ENCODE peak calls at places on chromosomes 12 and 14, in six cellular contexts. Q is kidney tubule cell, V is nucleus accumbens, S is RWPE1, F is GM04504, B is DMS53. C is an unnamed sample.

GRCh38 chr14:76486251-76486743 is 110.4 kb downstream of the ESRRB start:
- DNase-seq in Q (no peak), V (no peak), S (no peak), F (no peak), B (peak), C (no peak)

GRCh38 chr12:21940972-21941521 is at the start of gene ABCC9:
- DNase-seq in Q (peak), V (no peak), S (no peak), F (no peak), B (peak), C (no peak)

GRCh38 chr14:30656190-30656632 is 34.1 kb downstream of the SCFD1 start:
- DNase-seq in Q (peak), V (no peak), S (peak), F (peak), B (peak), C (no peak)

GRCh38 chr12:115147916-115148315 is 463.9 kb upstream of the TBX3 start:
- DNase-seq in Q (no peak), V (no peak), S (no peak), F (no peak), B (no peak), C (no peak)

GRCh38 chr14:52067873-52068740 is 752 bp downstream of the NID2 start:
- DNase-seq in Q (peak), V (no peak), S (no peak), F (no peak), B (peak), C (no peak)

GRCh38 chr14:53999061-53999488 is 42.5 kb upstream of the BMP4 start:
- DNase-seq in Q (peak), V (no peak), S (peak), F (no peak), B (no peak), C (peak)

GRCh38 chr12:56190695-56191155 is 1.4 kb upstream of the SMARCC2 start:
- DNase-seq in Q (no peak), V (no peak), S (no peak), F (no peak), B (peak), C (no peak)

GRCh38 chr14:73655851-73656250 is 11.1 kb downstream of the DNAL1 start:
- DNase-seq in Q (no peak), V (no peak), S (no peak), F (no peak), B (no peak), C (no peak)

GRCh38 chr12:6056406-6057211 is 67.9 kb downstream of the VWF start:
- DNase-seq in Q (peak), V (no peak), S (no peak), F (no peak), B (no peak), C (no peak)

GRCh38 chr12:14892726-14893442 is 7.2 kb upstream of the MGP start:
- DNase-seq in Q (no peak), V (no peak), S (no peak), F (no peak), B (peak), C (peak)

GRCh38 chr12:108495054-108495453 is 20.0 kb upstream of the FICD start:
- DNase-seq in Q (peak), V (no peak), S (no peak), F (no peak), B (peak), C (peak)

GRCh38 chr14:93137864-93138263 is 22.1 kb upstream of the ITPK1 start:
- DNase-seq in Q (peak), V (no peak), S (no peak), F (no peak), B (peak), C (no peak)

GRCh38 chr12:5094550-5094949 is 50.9 kb downstream of the KCNA5 start:
- DNase-seq in Q (no peak), V (no peak), S (no peak), F (no peak), B (no peak), C (no peak)

GRCh38 chr12:98373982-98374381 is 141.4 kb upstream of the TMPO start:
- DNase-seq in Q (peak), V (no peak), S (no peak), F (no peak), B (peak), C (peak)

GRCh38 chr12:92107621-92108131 is 38.0 kb downstream of the BTG1 start:
- DNase-seq in Q (no peak), V (no peak), S (no peak), F (no peak), B (peak), C (no peak)

GRCh38 chr12:112124918-112125249 is 476 bp upstream of the TRAFD1 start:
- DNase-seq in Q (no peak), V (no peak), S (no peak), F (no peak), B (no peak), C (no peak)

GRCh38 chr14:99516156-99517045 is 35.2 kb downstream of the CCNK start:
- DNase-seq in Q (no peak), V (no peak), S (no peak), F (no peak), B (no peak), C (no peak)

GRCh38 chr12:119180380-119181040 is 1.8 kb downstream of the HSPB8 start:
- DNase-seq in Q (peak), V (no peak), S (no peak), F (peak), B (peak), C (peak)

GRCh38 chr14:55136868-55137785 is 8.1 kb downstream of the LGALS3 start:
- DNase-seq in Q (peak), V (peak), S (no peak), F (peak), B (no peak), C (no peak)

GRCh38 chr14:59103396-59103795 is 85.1 kb upstream of the DAAM1 start:
- DNase-seq in Q (no peak), V (no peak), S (no peak), F (no peak), B (no peak), C (no peak)

GRCh38 chr12:114405199-114405448 is 820 bp downstream of the TBX5 start:
- DNase-seq in Q (no peak), V (no peak), S (no peak), F (no peak), B (no peak), C (no peak)

GRCh38 chr14:100376751-100377171 is 53.6 kb downstream of the SLC25A47 start:
- DNase-seq in Q (peak), V (no peak), S (peak), F (no peak), B (peak), C (peak)

GRCh38 chr12:52391618-52392002 is 6.2 kb upstream of the KRT84 start:
- DNase-seq in Q (peak), V (no peak), S (no peak), F (no peak), B (peak), C (peak)

GRCh38 chr14:95097385-95097784 is 59.9 kb downstream of the DICER1 start:
- DNase-seq in Q (no peak), V (no peak), S (no peak), F (peak), B (no peak), C (no peak)

GRCh38 chr14:78902010-78902623 is 731.9 kb downstream of the NRXN3 start:
- DNase-seq in Q (peak), V (peak), S (no peak), F (peak), B (peak), C (peak)

GRCh38 chr14:75941030-75941429 is 40.8 kb downstream of the TGFB3 start:
- DNase-seq in Q (no peak), V (no peak), S (no peak), F (no peak), B (no peak), C (no peak)

GRCh38 chr14:68504861-68505260 is 288.0 kb downstream of the ZFP36L1 start:
- DNase-seq in Q (no peak), V (no peak), S (no peak), F (no peak), B (no peak), C (no peak)

GRCh38 chr12:41013921-41014642 is 174.0 kb upstream of the PDZRN4 start:
- DNase-seq in Q (peak), V (no peak), S (no peak), F (no peak), B (no peak), C (peak)

GRCh38 chr12:95637471-95638155 is 86.3 kb upstream of the USP44 start:
- DNase-seq in Q (peak), V (no peak), S (no peak), F (no peak), B (no peak), C (no peak)

GRCh38 chr14:58549358-58549757 is 88.4 kb upstream of the DACT1 start:
- DNase-seq in Q (peak), V (no peak), S (no peak), F (no peak), B (no peak), C (no peak)

GRCh38 chr14:99809376-99809775 is 16.2 kb downstream of the EML1 start:
- DNase-seq in Q (no peak), V (no peak), S (no peak), F (peak), B (no peak), C (no peak)

GRCh38 chr14:21041676-21042433 is at the start of gene RNASE7:
- DNase-seq in Q (peak), V (no peak), S (peak), F (peak), B (no peak), C (peak)

GRCh38 chr12:50166776-50167025 is 468 bp downstream of the CERS5 start:
- DNase-seq in Q (no peak), V (no peak), S (no peak), F (no peak), B (peak), C (no peak)

GRCh38 chr14:54627718-54628345 is 60.9 kb downstream of the SAMD4A start:
- DNase-seq in Q (peak), V (no peak), S (no peak), F (peak), B (no peak), C (peak)

GRCh38 chr12:53224268-53224896 is 7.6 kb downstream of the RARG start:
- DNase-seq in Q (no peak), V (no peak), S (peak), F (no peak), B (peak), C (no peak)

GRCh38 chr14:74326369-74327152 is 21.7 kb upstream of the VRTN start:
- DNase-seq in Q (no peak), V (no peak), S (no peak), F (no peak), B (no peak), C (no peak)

GRCh38 chr14:87996276-87996592 is 3.3 kb upstream of the GALC start:
- DNase-seq in Q (no peak), V (no peak), S (no peak), F (no peak), B (no peak), C (no peak)

GRCh38 chr12:115322275-115322674 is 638.3 kb upstream of the TBX3 start:
- DNase-seq in Q (peak), V (no peak), S (peak), F (peak), B (no peak), C (peak)

GRCh38 chr14:95519699-95520098 is 3.2 kb upstream of the SYNE3 start:
- DNase-seq in Q (no peak), V (no peak), S (peak), F (peak), B (no peak), C (peak)

GRCh38 chr14:101127239-101127638 is 223.7 kb upstream of the RTL1 start:
- DNase-seq in Q (no peak), V (no peak), S (no peak), F (no peak), B (no peak), C (no peak)

C was measured in HT1080.